ENCODE peak calls at places on chromosomes 5 and 9, in nine cellular contexts. One of them, this sample, is unnamed.

GRCh38 chr5:891117-891836 is 1.3 kb downstream of the BRD9 start:
- DNase-seq in HCT116: peak
- DNase-seq in GM23338: peak
- DNase-seq in PC-3: peak
- DNase-seq in MM.1S: no peak
- DNase-seq in OCI-LY7: no peak
- DNase-seq in GM23248: peak
- DNase-seq in neural progenitor cell: peak
- DNase-seq in hepatocyte: no peak
- DNase-seq in this sample: peak

GRCh38 chr9:116501871-116502270 is 185.2 kb upstream of the TRIM32 start:
- DNase-seq in HCT116: peak
- DNase-seq in GM23338: no peak
- DNase-seq in PC-3: peak
- DNase-seq in MM.1S: no peak
- DNase-seq in OCI-LY7: no peak
- DNase-seq in GM23248: peak
- DNase-seq in neural progenitor cell: no peak
- DNase-seq in hepatocyte: no peak
- DNase-seq in this sample: no peak

GRCh38 chr5:43191740-43192557 is at the start of gene NIM1K:
- DNase-seq in HCT116: no peak
- DNase-seq in GM23338: peak
- DNase-seq in PC-3: peak
- DNase-seq in MM.1S: peak
- DNase-seq in OCI-LY7: no peak
- DNase-seq in GM23248: peak
- DNase-seq in neural progenitor cell: peak
- DNase-seq in hepatocyte: peak
- DNase-seq in this sample: peak

GRCh38 chr9:90961375-90961774 is 159.8 kb downstream of the SYK start:
- DNase-seq in HCT116: no peak
- DNase-seq in GM23338: no peak
- DNase-seq in PC-3: peak
- DNase-seq in MM.1S: no peak
- DNase-seq in OCI-LY7: no peak
- DNase-seq in GM23248: peak
- DNase-seq in neural progenitor cell: no peak
- DNase-seq in hepatocyte: no peak
- DNase-seq in this sample: no peak

GRCh38 chr5:86881493-86882090 is 263.9 kb downstream of the COX7C start:
- DNase-seq in HCT116: no peak
- DNase-seq in GM23338: no peak
- DNase-seq in PC-3: no peak
- DNase-seq in MM.1S: no peak
- DNase-seq in OCI-LY7: no peak
- DNase-seq in GM23248: no peak
- DNase-seq in neural progenitor cell: no peak
- DNase-seq in hepatocyte: no peak
- DNase-seq in this sample: no peak

GRCh38 chr5:157485340-157485739 is 25.3 kb downstream of the NIPAL4 start:
- DNase-seq in HCT116: no peak
- DNase-seq in GM23338: no peak
- DNase-seq in PC-3: no peak
- DNase-seq in MM.1S: no peak
- DNase-seq in OCI-LY7: no peak
- DNase-seq in GM23248: no peak
- DNase-seq in neural progenitor cell: no peak
- DNase-seq in hepatocyte: no peak
- DNase-seq in this sample: no peak

GRCh38 chr9:129023036-129023907 is 4.9 kb downstream of the SH3GLB2 start:
- DNase-seq in HCT116: no peak
- DNase-seq in GM23338: no peak
- DNase-seq in PC-3: no peak
- DNase-seq in MM.1S: no peak
- DNase-seq in OCI-LY7: no peak
- DNase-seq in GM23248: peak
- DNase-seq in neural progenitor cell: peak
- DNase-seq in hepatocyte: peak
- DNase-seq in this sample: peak

GRCh38 chr9:84230355-84231136 is 110.0 kb downstream of the SLC28A3 start:
- DNase-seq in HCT116: no peak
- DNase-seq in GM23338: no peak
- DNase-seq in PC-3: no peak
- DNase-seq in MM.1S: no peak
- DNase-seq in OCI-LY7: no peak
- DNase-seq in GM23248: peak
- DNase-seq in neural progenitor cell: no peak
- DNase-seq in hepatocyte: peak
- DNase-seq in this sample: no peak

GRCh38 chr9:107039546-107039945 is 176.6 kb downstream of the ZNF462 start:
- DNase-seq in HCT116: no peak
- DNase-seq in GM23338: no peak
- DNase-seq in PC-3: no peak
- DNase-seq in MM.1S: no peak
- DNase-seq in OCI-LY7: no peak
- DNase-seq in GM23248: peak
- DNase-seq in neural progenitor cell: no peak
- DNase-seq in hepatocyte: no peak
- DNase-seq in this sample: no peak

GRCh38 chr5:35135239-35135700 is 87.5 kb upstream of the AGXT2 start:
- DNase-seq in HCT116: no peak
- DNase-seq in GM23338: no peak
- DNase-seq in PC-3: no peak
- DNase-seq in MM.1S: no peak
- DNase-seq in OCI-LY7: no peak
- DNase-seq in GM23248: no peak
- DNase-seq in neural progenitor cell: no peak
- DNase-seq in hepatocyte: no peak
- DNase-seq in this sample: no peak

GRCh38 chr5:131952286-131952857 is 6.9 kb upstream of the MEIKIN start:
- DNase-seq in HCT116: no peak
- DNase-seq in GM23338: no peak
- DNase-seq in PC-3: peak
- DNase-seq in MM.1S: no peak
- DNase-seq in OCI-LY7: no peak
- DNase-seq in GM23248: no peak
- DNase-seq in neural progenitor cell: no peak
- DNase-seq in hepatocyte: no peak
- DNase-seq in this sample: no peak

GRCh38 chr5:97229196-97229595 is 46.1 kb upstream of the RIOK2 start:
- DNase-seq in HCT116: no peak
- DNase-seq in GM23338: no peak
- DNase-seq in PC-3: peak
- DNase-seq in MM.1S: no peak
- DNase-seq in OCI-LY7: no peak
- DNase-seq in GM23248: no peak
- DNase-seq in neural progenitor cell: no peak
- DNase-seq in hepatocyte: peak
- DNase-seq in this sample: no peak

DNA sequence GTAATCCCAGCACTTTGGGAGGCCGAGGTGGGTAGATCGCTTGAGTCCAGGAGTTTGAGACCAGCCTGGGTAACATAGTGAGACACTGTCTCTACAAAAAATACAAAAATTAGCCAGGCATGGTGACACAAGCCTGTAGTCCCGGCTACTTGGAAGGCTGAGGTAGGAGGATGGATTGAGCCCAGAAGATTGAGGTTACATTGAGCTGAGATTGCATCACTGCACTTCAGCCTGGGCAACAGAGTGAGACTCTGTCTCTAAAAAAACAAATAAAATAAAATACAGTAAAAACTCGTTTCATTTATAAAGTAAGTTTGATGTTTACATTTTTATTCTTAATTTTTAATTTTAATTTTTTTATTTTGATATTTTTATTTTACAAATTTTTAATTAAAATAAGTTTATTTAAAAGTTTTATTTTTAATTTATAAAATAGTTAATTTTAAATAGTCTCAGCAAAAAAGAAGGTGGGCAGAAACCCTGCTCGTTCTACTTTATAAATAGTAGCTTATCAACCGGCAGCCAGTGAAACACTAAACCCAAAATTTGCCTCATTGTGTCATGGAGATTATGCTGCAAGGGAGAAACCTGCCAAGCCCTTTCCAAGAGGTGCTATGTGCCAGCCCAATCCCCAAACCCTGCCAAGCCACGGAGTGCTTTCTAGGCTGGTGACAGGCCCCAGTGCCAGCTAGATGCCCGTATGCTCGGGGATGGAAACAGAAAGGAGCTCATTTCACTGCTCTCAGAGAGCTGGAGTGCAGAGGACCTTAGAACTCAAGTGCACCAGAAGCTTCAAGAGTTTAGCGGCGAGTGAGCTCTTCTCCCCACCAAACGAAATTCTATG is 38.9 kb downstream of the SERINC5 start:
- DNase-seq in HCT116: no peak
- DNase-seq in GM23338: no peak
- DNase-seq in PC-3: no peak
- DNase-seq in MM.1S: no peak
- DNase-seq in OCI-LY7: no peak
- DNase-seq in GM23248: peak
- DNase-seq in neural progenitor cell: peak
- DNase-seq in hepatocyte: no peak
- DNase-seq in this sample: no peak
- TF ChIP-seq EZH2phosphoT487 in HCT116: no peak
- TF ChIP-seq EZH2phosphoT487 in GM23338: no peak
- TF ChIP-seq EZH2phosphoT487 in PC-3: no peak
- TF ChIP-seq EZH2phosphoT487 in MM.1S: no peak
- TF ChIP-seq EZH2phosphoT487 in OCI-LY7: no peak
- TF ChIP-seq EZH2phosphoT487 in GM23248: no peak
- TF ChIP-seq EZH2phosphoT487 in neural progenitor cell: no peak
- TF ChIP-seq EZH2phosphoT487 in hepatocyte: no peak
- TF ChIP-seq EZH2phosphoT487 in this sample: no peak

DNA sequence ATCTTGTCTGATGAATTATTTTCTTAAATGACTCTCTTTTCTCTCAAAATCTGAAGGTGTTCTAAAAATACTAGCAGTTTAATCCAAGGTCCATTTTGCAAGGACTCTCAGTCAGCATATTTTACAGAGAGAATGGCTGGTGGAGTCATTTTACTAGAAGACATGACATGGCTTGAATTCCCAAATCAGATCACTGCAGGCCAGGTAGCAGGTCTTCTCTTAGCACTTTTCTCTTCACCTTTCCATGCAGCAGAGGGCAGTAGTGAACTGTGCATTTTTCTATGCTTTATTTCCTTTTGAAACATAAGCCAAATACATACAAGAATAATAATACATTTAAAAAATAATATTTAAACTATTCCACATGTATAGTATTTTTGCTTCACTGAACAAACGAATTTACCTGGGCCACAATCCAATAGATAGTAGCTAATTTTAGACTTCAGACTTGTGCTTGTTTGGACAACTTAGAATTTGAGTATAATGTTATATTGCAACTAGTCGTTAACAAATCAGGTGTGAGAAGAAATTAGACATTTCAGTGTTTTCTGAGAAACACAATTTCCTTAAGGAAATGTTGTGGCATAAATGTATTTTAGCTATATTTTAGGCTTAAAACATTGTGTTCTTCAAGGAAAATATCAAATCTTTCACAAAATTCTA is 289.4 kb upstream of the DAB2 start:
- DNase-seq in HCT116: peak
- DNase-seq in GM23338: peak
- DNase-seq in PC-3: peak
- DNase-seq in MM.1S: peak
- DNase-seq in OCI-LY7: peak
- DNase-seq in GM23248: peak
- DNase-seq in neural progenitor cell: peak
- DNase-seq in hepatocyte: peak
- DNase-seq in this sample: peak
- TF ChIP-seq EZH2phosphoT487 in HCT116: no peak
- TF ChIP-seq EZH2phosphoT487 in GM23338: no peak
- TF ChIP-seq EZH2phosphoT487 in PC-3: no peak
- TF ChIP-seq EZH2phosphoT487 in MM.1S: no peak
- TF ChIP-seq EZH2phosphoT487 in OCI-LY7: no peak
- TF ChIP-seq EZH2phosphoT487 in GM23248: no peak
- TF ChIP-seq EZH2phosphoT487 in neural progenitor cell: no peak
- TF ChIP-seq EZH2phosphoT487 in hepatocyte: no peak
- TF ChIP-seq EZH2phosphoT487 in this sample: no peak

DNA sequence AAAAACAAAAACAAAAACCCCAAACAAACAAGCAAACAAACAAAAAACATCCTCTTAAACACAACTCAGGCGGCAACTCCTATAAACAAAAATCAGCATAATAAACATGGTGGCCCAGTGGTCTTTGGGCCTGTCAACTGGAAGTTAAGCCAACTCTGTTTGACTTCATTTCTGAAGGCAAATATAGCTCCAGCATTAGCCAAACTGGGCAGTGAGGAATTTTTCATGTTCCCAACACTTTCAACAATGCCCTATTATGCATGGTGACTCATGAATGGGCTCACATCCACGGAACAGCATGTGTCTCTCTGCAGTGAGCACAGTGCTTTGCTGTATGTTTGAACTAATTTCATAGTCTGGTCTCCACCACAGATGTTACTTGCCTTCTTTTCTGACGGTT is 143.9 kb upstream of the STC2 start:
- DNase-seq in HCT116: peak
- DNase-seq in GM23338: no peak
- DNase-seq in PC-3: peak
- DNase-seq in MM.1S: no peak
- DNase-seq in OCI-LY7: no peak
- DNase-seq in GM23248: peak
- DNase-seq in neural progenitor cell: no peak
- DNase-seq in hepatocyte: peak
- DNase-seq in this sample: no peak
- TF ChIP-seq EZH2phosphoT487 in HCT116: no peak
- TF ChIP-seq EZH2phosphoT487 in GM23338: no peak
- TF ChIP-seq EZH2phosphoT487 in PC-3: no peak
- TF ChIP-seq EZH2phosphoT487 in MM.1S: no peak
- TF ChIP-seq EZH2phosphoT487 in OCI-LY7: no peak
- TF ChIP-seq EZH2phosphoT487 in GM23248: no peak
- TF ChIP-seq EZH2phosphoT487 in neural progenitor cell: no peak
- TF ChIP-seq EZH2phosphoT487 in hepatocyte: no peak
- TF ChIP-seq EZH2phosphoT487 in this sample: no peak

GRCh38 chr5:149053027-149053705 is 9.7 kb downstream of the SH3TC2 start:
- DNase-seq in HCT116: no peak
- DNase-seq in GM23338: no peak
- DNase-seq in PC-3: peak
- DNase-seq in MM.1S: no peak
- DNase-seq in OCI-LY7: no peak
- DNase-seq in GM23248: peak
- DNase-seq in neural progenitor cell: peak
- DNase-seq in hepatocyte: no peak
- DNase-seq in this sample: no peak

GRCh38 chr5:149048806-149049205 is 14.1 kb downstream of the SH3TC2 start:
- DNase-seq in HCT116: no peak
- DNase-seq in GM23338: no peak
- DNase-seq in PC-3: no peak
- DNase-seq in MM.1S: no peak
- DNase-seq in OCI-LY7: no peak
- DNase-seq in GM23248: no peak
- DNase-seq in neural progenitor cell: no peak
- DNase-seq in hepatocyte: no peak
- DNase-seq in this sample: no peak

GRCh38 chr5:149046196-149046829 is 16.5 kb downstream of the SH3TC2 start:
- DNase-seq in HCT116: no peak
- DNase-seq in GM23338: no peak
- DNase-seq in PC-3: no peak
- DNase-seq in MM.1S: no peak
- DNase-seq in OCI-LY7: no peak
- DNase-seq in GM23248: no peak
- DNase-seq in neural progenitor cell: no peak
- DNase-seq in hepatocyte: no peak
- DNase-seq in this sample: no peak

GRCh38 chr5:149047462-149047861 is 15.4 kb downstream of the SH3TC2 start:
- DNase-seq in HCT116: no peak
- DNase-seq in GM23338: no peak
- DNase-seq in PC-3: no peak
- DNase-seq in MM.1S: no peak
- DNase-seq in OCI-LY7: no peak
- DNase-seq in GM23248: no peak
- DNase-seq in neural progenitor cell: no peak
- DNase-seq in hepatocyte: no peak
- DNase-seq in this sample: no peak

GRCh38 chr5:149049371-149049781 is 13.5 kb downstream of the SH3TC2 start:
- DNase-seq in HCT116: no peak
- DNase-seq in GM23338: no peak
- DNase-seq in PC-3: peak
- DNase-seq in MM.1S: no peak
- DNase-seq in OCI-LY7: no peak
- DNase-seq in GM23248: no peak
- DNase-seq in neural progenitor cell: no peak
- DNase-seq in hepatocyte: no peak
- DNase-seq in this sample: no peak
- TF ChIP-seq EZH2phosphoT487 in HCT116: no peak
- TF ChIP-seq EZH2phosphoT487 in GM23338: no peak
- TF ChIP-seq EZH2phosphoT487 in PC-3: no peak
- TF ChIP-seq EZH2phosphoT487 in MM.1S: no peak
- TF ChIP-seq EZH2phosphoT487 in OCI-LY7: no peak
- TF ChIP-seq EZH2phosphoT487 in GM23248: no peak
- TF ChIP-seq EZH2phosphoT487 in neural progenitor cell: no peak
- TF ChIP-seq EZH2phosphoT487 in hepatocyte: no peak
- TF ChIP-seq EZH2phosphoT487 in this sample: no peak

This sample was measured in SK-N-SH.